ENCODE peak calls at places on chromosomes 7 and 10, in six cellular contexts. One of them, this sample, is unnamed.

GRCh38 chr10:48608279-48608681 is 3.4 kb upstream of the ARHGAP22 start:
- DNase-seq in heart right ventricle: no peak
- DNase-seq in epithelial cell of proximal tubule: no peak
- DNase-seq in RWPE1: peak
- DNase-seq in type B pancreatic cell: peak
- DNase-seq in AG04449: no peak
- DNase-seq in this sample: peak

GRCh38 chr7:31788445-31788844 is 101.4 kb downstream of the PPP1R17 start:
- DNase-seq in heart right ventricle: no peak
- DNase-seq in epithelial cell of proximal tubule: peak
- DNase-seq in AG04449: no peak
- DNase-seq in RWPE1: no peak
- DNase-seq in type B pancreatic cell: no peak
- DNase-seq in this sample: no peak

GRCh38 chr10:78520737-78521430 is 487.2 kb downstream of the RPS24 start:
- DNase-seq in AG04449: no peak
- DNase-seq in heart right ventricle: no peak
- DNase-seq in RWPE1: peak
- DNase-seq in type B pancreatic cell: peak
- DNase-seq in epithelial cell of proximal tubule: peak
- DNase-seq in this sample: peak

GRCh38 chr7:8436965-8437364 is 3.6 kb downstream of the NXPH1 start:
- DNase-seq in heart right ventricle: no peak
- DNase-seq in AG04449: no peak
- DNase-seq in RWPE1: peak
- DNase-seq in epithelial cell of proximal tubule: no peak
- DNase-seq in type B pancreatic cell: peak
- DNase-seq in this sample: peak

GRCh38 chr10:94315975-94316464 is 46.7 kb downstream of the NOC3L start:
- DNase-seq in epithelial cell of proximal tubule: no peak
- DNase-seq in AG04449: peak
- DNase-seq in type B pancreatic cell: no peak
- DNase-seq in heart right ventricle: no peak
- DNase-seq in RWPE1: no peak
- DNase-seq in this sample: no peak

GRCh38 chr7:92754756-92755581 is 81.4 kb downstream of the CDK6 start:
- DNase-seq in type B pancreatic cell: no peak
- DNase-seq in RWPE1: no peak
- DNase-seq in AG04449: no peak
- DNase-seq in epithelial cell of proximal tubule: no peak
- DNase-seq in heart right ventricle: no peak
- DNase-seq in this sample: peak

GRCh38 chr10:30674796-30675195 is 45.2 kb upstream of the LYZL2 start:
- DNase-seq in RWPE1: no peak
- DNase-seq in AG04449: no peak
- DNase-seq in heart right ventricle: no peak
- DNase-seq in epithelial cell of proximal tubule: no peak
- DNase-seq in type B pancreatic cell: no peak
- DNase-seq in this sample: no peak

GRCh38 chr10:114041166-114041565 is 2.5 kb upstream of the ADRB1 start:
- DNase-seq in AG04449: no peak
- DNase-seq in type B pancreatic cell: no peak
- DNase-seq in heart right ventricle: peak
- DNase-seq in epithelial cell of proximal tubule: no peak
- DNase-seq in RWPE1: no peak
- DNase-seq in this sample: no peak

GRCh38 chr7:74575083-74575803 is 82.3 kb upstream of the GTF2I start:
- DNase-seq in heart right ventricle: no peak
- DNase-seq in RWPE1: peak
- DNase-seq in type B pancreatic cell: no peak
- DNase-seq in AG04449: no peak
- DNase-seq in epithelial cell of proximal tubule: no peak
- DNase-seq in this sample: no peak

GRCh38 chr10:109892885-109893284 is 30.4 kb downstream of the XPNPEP1 start:
- DNase-seq in AG04449: no peak
- DNase-seq in RWPE1: no peak
- DNase-seq in heart right ventricle: no peak
- DNase-seq in epithelial cell of proximal tubule: no peak
- DNase-seq in type B pancreatic cell: no peak
- DNase-seq in this sample: no peak

GRCh38 chr10:42783181-42783549 is 570 bp downstream of the BMS1 start:
- DNase-seq in heart right ventricle: no peak
- DNase-seq in epithelial cell of proximal tubule: peak
- DNase-seq in AG04449: no peak
- DNase-seq in type B pancreatic cell: no peak
- DNase-seq in RWPE1: peak
- DNase-seq in this sample: peak

GRCh38 chr7:150322114-150322832 is 882 bp upstream of the LRRC61 start:
- DNase-seq in AG04449: no peak
- DNase-seq in epithelial cell of proximal tubule: no peak
- DNase-seq in type B pancreatic cell: no peak
- DNase-seq in heart right ventricle: no peak
- DNase-seq in RWPE1: no peak
- DNase-seq in this sample: no peak

GRCh38 chr7:77734590-77735421 is 38.5 kb downstream of the RSBN1L start:
- DNase-seq in type B pancreatic cell: no peak
- DNase-seq in heart right ventricle: no peak
- DNase-seq in RWPE1: no peak
- DNase-seq in AG04449: no peak
- DNase-seq in epithelial cell of proximal tubule: no peak
- DNase-seq in this sample: no peak

GRCh38 chr7:83946801-83947200 is 247.8 kb downstream of the SEMA3A start:
- DNase-seq in RWPE1: no peak
- DNase-seq in epithelial cell of proximal tubule: no peak
- DNase-seq in type B pancreatic cell: no peak
- DNase-seq in heart right ventricle: no peak
- DNase-seq in AG04449: no peak
- DNase-seq in this sample: no peak

GRCh38 chr10:75596930-75597629 is 165.7 kb downstream of the LRMDA start:
- DNase-seq in AG04449: no peak
- DNase-seq in epithelial cell of proximal tubule: no peak
- DNase-seq in type B pancreatic cell: no peak
- DNase-seq in RWPE1: no peak
- DNase-seq in heart right ventricle: no peak
- DNase-seq in this sample: no peak

GRCh38 chr7:135291809-135292253 is 58.2 kb downstream of the STRA8 start:
- DNase-seq in RWPE1: peak
- DNase-seq in AG04449: peak
- DNase-seq in type B pancreatic cell: no peak
- DNase-seq in epithelial cell of proximal tubule: peak
- DNase-seq in heart right ventricle: no peak
- DNase-seq in this sample: no peak

GRCh38 chr10:100184426-100185219 is 1.2 kb downstream of the ERLIN1 start:
- DNase-seq in heart right ventricle: no peak
- DNase-seq in RWPE1: peak
- DNase-seq in AG04449: no peak
- DNase-seq in type B pancreatic cell: no peak
- DNase-seq in epithelial cell of proximal tubule: no peak
- DNase-seq in this sample: peak

GRCh38 chr10:44752451-44753441 is 158.4 kb upstream of the TMEM72 start:
- DNase-seq in RWPE1: no peak
- DNase-seq in heart right ventricle: no peak
- DNase-seq in type B pancreatic cell: no peak
- DNase-seq in epithelial cell of proximal tubule: peak
- DNase-seq in AG04449: peak
- DNase-seq in this sample: no peak

GRCh38 chr7:94584113-94584512 is 71.8 kb downstream of the SGCE start:
- DNase-seq in type B pancreatic cell: no peak
- DNase-seq in RWPE1: no peak
- DNase-seq in epithelial cell of proximal tubule: peak
- DNase-seq in AG04449: no peak
- DNase-seq in heart right ventricle: no peak
- DNase-seq in this sample: no peak

GRCh38 chr10:52961298-52961697 is 188.7 kb upstream of the MBL2 start:
- DNase-seq in epithelial cell of proximal tubule: no peak
- DNase-seq in AG04449: no peak
- DNase-seq in RWPE1: no peak
- DNase-seq in heart right ventricle: no peak
- DNase-seq in type B pancreatic cell: no peak
- DNase-seq in this sample: no peak

GRCh38 chr10:46992794-46993552 is 81.7 kb downstream of the PTPN20 start:
- DNase-seq in heart right ventricle: peak
- DNase-seq in type B pancreatic cell: no peak
- DNase-seq in AG04449: no peak
- DNase-seq in RWPE1: peak
- DNase-seq in epithelial cell of proximal tubule: no peak
- DNase-seq in this sample: peak

GRCh38 chr7:97871659-97872024 is 566 bp downstream of the ASNS start:
- DNase-seq in RWPE1: peak
- DNase-seq in heart right ventricle: no peak
- DNase-seq in epithelial cell of proximal tubule: no peak
- DNase-seq in type B pancreatic cell: no peak
- DNase-seq in AG04449: no peak
- DNase-seq in this sample: peak

GRCh38 chr10:43854042-43854441 is 205.4 kb upstream of the ZNF32 start:
- DNase-seq in type B pancreatic cell: no peak
- DNase-seq in epithelial cell of proximal tubule: no peak
- DNase-seq in AG04449: no peak
- DNase-seq in heart right ventricle: no peak
- DNase-seq in RWPE1: peak
- DNase-seq in this sample: no peak

GRCh38 chr7:18086165-18087030 is 58.8 kb upstream of the PRPS1L1 start:
- DNase-seq in heart right ventricle: peak
- DNase-seq in RWPE1: peak
- DNase-seq in epithelial cell of proximal tubule: no peak
- DNase-seq in type B pancreatic cell: peak
- DNase-seq in AG04449: no peak
- DNase-seq in this sample: peak

GRCh38 chr7:116669769-116670168 is 2.2 kb upstream of the MET start:
- DNase-seq in heart right ventricle: no peak
- DNase-seq in epithelial cell of proximal tubule: no peak
- DNase-seq in RWPE1: no peak
- DNase-seq in type B pancreatic cell: no peak
- DNase-seq in AG04449: no peak
- DNase-seq in this sample: no peak

GRCh38 chr10:110363572-110364411 is 59.1 kb upstream of the SMNDC1 start:
- DNase-seq in AG04449: no peak
- DNase-seq in type B pancreatic cell: no peak
- DNase-seq in heart right ventricle: no peak
- DNase-seq in RWPE1: no peak
- DNase-seq in epithelial cell of proximal tubule: no peak
- DNase-seq in this sample: no peak

GRCh38 chr7:36348771-36349170 is 40.9 kb upstream of the ANLN start:
- DNase-seq in type B pancreatic cell: no peak
- DNase-seq in RWPE1: no peak
- DNase-seq in heart right ventricle: no peak
- DNase-seq in epithelial cell of proximal tubule: no peak
- DNase-seq in AG04449: no peak
- DNase-seq in this sample: no peak

DNA sequence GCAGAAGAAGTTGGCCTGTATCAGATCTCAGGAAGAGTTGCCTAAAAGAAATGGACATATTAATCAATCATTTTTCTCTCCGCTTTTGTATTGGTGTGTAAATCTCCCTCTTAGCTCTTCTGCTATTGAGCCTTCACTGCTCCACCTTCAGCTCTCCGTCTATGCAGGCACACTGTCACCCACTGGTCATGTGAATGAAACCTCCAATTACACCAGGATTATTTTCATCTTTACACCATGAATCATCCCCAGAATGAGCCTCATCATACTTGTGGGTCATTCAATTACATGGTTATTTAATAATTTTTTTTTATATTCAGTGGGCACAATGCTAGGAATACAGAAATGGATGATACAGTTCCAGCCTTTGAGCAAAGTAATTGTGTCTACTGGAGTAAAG is 92.6 kb downstream of the LRRC4 start:
- DNase-seq in AG04449: peak
- DNase-seq in RWPE1: peak
- DNase-seq in type B pancreatic cell: no peak
- DNase-seq in heart right ventricle: no peak
- DNase-seq in epithelial cell of proximal tubule: no peak
- DNase-seq in this sample: no peak
- TF ChIP-seq CTCF in AG04449: no peak
- TF ChIP-seq CTCF in RWPE1: no peak
- TF ChIP-seq CTCF in type B pancreatic cell: no peak
- TF ChIP-seq CTCF in heart right ventricle: peak
- TF ChIP-seq CTCF in epithelial cell of proximal tubule: peak
- TF ChIP-seq CTCF in this sample: no peak

GRCh38 chr10:129601737-129602136 is 134.7 kb downstream of the MGMT start:
- DNase-seq in AG04449: no peak
- DNase-seq in type B pancreatic cell: no peak
- DNase-seq in epithelial cell of proximal tubule: no peak
- DNase-seq in RWPE1: no peak
- DNase-seq in heart right ventricle: no peak
- DNase-seq in this sample: no peak
- TF ChIP-seq CTCF in AG04449: no peak
- TF ChIP-seq CTCF in type B pancreatic cell: no peak
- TF ChIP-seq CTCF in epithelial cell of proximal tubule: no peak
- TF ChIP-seq CTCF in RWPE1: no peak
- TF ChIP-seq CTCF in heart right ventricle: no peak
- TF ChIP-seq CTCF in this sample: no peak

DNA sequence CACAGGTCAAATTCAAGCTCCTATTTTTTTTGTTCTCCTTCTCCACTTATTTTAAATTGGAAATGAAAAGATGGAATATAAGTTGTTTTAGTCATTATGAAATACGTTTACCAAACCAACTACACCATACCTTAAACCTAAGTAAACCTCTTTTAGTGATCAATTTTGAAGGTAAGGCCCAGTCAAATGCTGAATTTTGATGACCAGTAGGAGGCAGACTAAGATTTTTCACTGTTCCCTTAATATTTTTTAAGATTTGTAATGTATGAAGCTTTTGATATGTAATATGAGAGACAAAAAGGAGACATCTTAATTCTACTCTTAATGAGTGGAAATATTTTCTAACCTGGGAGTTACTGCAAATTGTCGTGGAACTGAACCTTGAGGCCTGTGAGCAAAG is 311.6 kb downstream of the EXOC4 start:
- DNase-seq in type B pancreatic cell: no peak
- DNase-seq in epithelial cell of proximal tubule: no peak
- DNase-seq in RWPE1: no peak
- DNase-seq in heart right ventricle: no peak
- DNase-seq in AG04449: no peak
- DNase-seq in this sample: no peak
- TF ChIP-seq CTCF in type B pancreatic cell: peak
- TF ChIP-seq CTCF in epithelial cell of proximal tubule: peak
- TF ChIP-seq CTCF in RWPE1: no peak
- TF ChIP-seq CTCF in heart right ventricle: no peak
- TF ChIP-seq CTCF in AG04449: no peak
- TF ChIP-seq CTCF in this sample: peak

DNA sequence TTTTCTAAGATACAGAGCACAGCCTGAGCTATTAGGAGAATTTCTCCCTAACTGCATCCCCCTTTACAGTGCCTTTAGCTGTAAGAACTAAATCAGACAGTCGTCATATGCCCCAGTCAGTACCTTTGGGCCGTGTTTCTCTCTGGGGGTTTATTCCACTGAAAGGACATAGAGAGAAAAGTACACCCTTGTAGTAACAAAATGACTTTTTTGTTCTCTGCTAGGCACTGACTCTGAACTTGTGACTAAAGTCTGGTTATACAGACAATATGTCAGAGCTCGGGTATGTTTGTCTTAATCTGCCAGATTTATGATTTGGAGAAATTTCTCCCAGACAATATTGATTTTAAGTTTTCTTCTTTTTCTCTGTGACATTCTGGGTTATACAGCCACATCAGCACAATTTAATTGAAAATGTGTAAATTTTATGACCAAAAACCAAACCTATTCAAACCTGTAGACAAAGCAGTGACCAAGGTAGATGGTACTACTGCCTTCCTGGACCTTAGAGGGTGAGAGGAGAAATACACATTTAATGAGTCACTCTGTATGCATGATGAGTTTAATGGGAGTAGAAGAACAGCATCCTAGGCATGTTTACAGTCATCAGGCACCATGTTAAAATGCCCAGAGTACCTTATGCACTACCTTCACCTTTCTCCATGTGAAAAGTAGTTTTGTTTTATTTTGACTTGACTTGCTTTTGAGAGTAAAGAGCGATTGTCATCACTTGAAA is 156.1 kb upstream of the PLXDC2 start:
- DNase-seq in RWPE1: no peak
- DNase-seq in epithelial cell of proximal tubule: no peak
- DNase-seq in heart right ventricle: no peak
- DNase-seq in AG04449: no peak
- DNase-seq in type B pancreatic cell: no peak
- DNase-seq in this sample: no peak
- TF ChIP-seq CTCF in RWPE1: no peak
- TF ChIP-seq CTCF in epithelial cell of proximal tubule: no peak
- TF ChIP-seq CTCF in heart right ventricle: no peak
- TF ChIP-seq CTCF in AG04449: no peak
- TF ChIP-seq CTCF in type B pancreatic cell: no peak
- TF ChIP-seq CTCF in this sample: no peak

This sample was measured in BE2C.